ENCODE peak calls at places on chromosomes 2 and 18, in six cellular contexts. G is kidney epithelial cell, F is cardiac fibroblast, B is AG04449, P is left ventricle myocardium inferior, U is HepG2. L is an unnamed sample.

GRCh38 chr2:241645056-241645914 is 7.8 kb downstream of the ATG4B start:
- DNase-seq in G (no peak), F (no peak), B (no peak), P (no peak), U (peak), L (no peak)

GRCh38 chr18:3081558-3081957 is 68.6 kb upstream of the LPIN2 start:
- DNase-seq in G (no peak), F (no peak), B (no peak), P (no peak), U (no peak), L (no peak)

GRCh38 chr2:109400102-109400501 is 213.7 kb downstream of the SEPTIN10 start:
- DNase-seq in G (no peak), F (no peak), B (no peak), P (no peak), U (no peak), L (no peak)

GRCh38 chr2:185074156-185074555 is 475.8 kb downstream of the ZNF804A start:
- DNase-seq in G (no peak), F (no peak), B (no peak), P (no peak), U (no peak), L (no peak)

GRCh38 chr2:144479138-144479537 is 40.8 kb downstream of the ZEB2 start:
- DNase-seq in G (peak), F (peak), B (no peak), P (no peak), U (no peak), L (no peak)

GRCh38 chr2:104846182-104846954 is 7.5 kb upstream of the POU3F3 start:
- DNase-seq in G (no peak), F (no peak), B (no peak), P (no peak), U (no peak), L (no peak)

GRCh38 chr18:74389161-74389927 is 67.8 kb downstream of the DIPK1C start:
- DNase-seq in G (no peak), F (no peak), B (no peak), P (no peak), U (no peak), L (no peak)

GRCh38 chr2:85787981-85788340 is 34.2 kb downstream of the ATOH8 start:
- DNase-seq in G (no peak), F (no peak), B (no peak), P (no peak), U (no peak), L (no peak)

GRCh38 chr2:238854246-238854645 is 6.4 kb downstream of the TWIST2 start:
- DNase-seq in G (no peak), F (no peak), B (no peak), P (no peak), U (no peak), L (no peak)

GRCh38 chr18:35956226-35956625 is 16.3 kb upstream of the RMP24 start:
- DNase-seq in G (no peak), F (no peak), B (no peak), P (no peak), U (no peak), L (no peak)

GRCh38 chr2:88054300-88055048 is 1.1 kb downstream of the KRCC1 start:
- DNase-seq in G (no peak), F (peak), B (no peak), P (no peak), U (no peak), L (no peak)

GRCh38 chr18:75544496-75544895 is 117.0 kb upstream of the SMIM21 start:
- DNase-seq in G (no peak), F (peak), B (no peak), P (no peak), U (no peak), L (no peak)

GRCh38 chr2:216740557-216741222 is 45.3 kb upstream of the IGFBP5 start:
- DNase-seq in G (no peak), F (peak), B (no peak), P (no peak), U (peak), L (no peak)

GRCh38 chr2:74032909-74033261 is 48.2 kb downstream of the TET3 start:
- DNase-seq in G (no peak), F (no peak), B (no peak), P (no peak), U (no peak), L (no peak)
- H3K4me3 ChIP-seq in G (no peak), F (no peak), B (no peak), P (no peak), U (no peak), L (no peak)

DNA sequence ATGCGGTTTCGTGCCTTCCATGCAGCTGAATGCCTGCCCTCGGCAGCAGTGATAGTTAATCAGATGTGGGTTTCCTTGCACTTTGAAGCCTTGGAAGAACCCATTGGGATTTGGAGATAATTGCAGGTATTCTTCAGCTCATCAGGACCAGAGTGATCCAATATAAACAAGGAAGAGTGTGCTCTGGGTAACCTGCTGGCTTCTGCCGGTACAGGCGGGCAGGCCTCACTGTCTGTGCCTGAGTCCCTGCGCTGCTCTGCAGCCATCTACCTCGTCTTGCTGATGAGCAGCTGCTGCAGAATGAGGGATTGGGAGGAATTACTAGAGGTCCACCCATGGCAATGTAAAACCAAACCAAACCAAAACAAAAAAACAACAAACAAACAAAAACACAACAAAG is 141.0 kb downstream of the SH3BP4 start:
- DNase-seq in G (no peak), F (no peak), B (no peak), P (no peak), U (no peak), L (no peak)
- TF ChIP-seq CTCF in G (no peak), F (no peak), B (no peak), P (no peak), U (no peak), L (no peak)

GRCh38 chr2:218125095-218125494 is 733 bp upstream of the CXCR2 start:
- DNase-seq in G (no peak), F (peak), B (no peak), P (no peak), U (no peak), L (no peak)

GRCh38 chr2:218125626-218126080 is at the start of gene CXCR2:
- DNase-seq in G (no peak), F (no peak), B (no peak), P (peak), U (no peak), L (no peak)

GRCh38 chr2:218127929-218128455 is 2.2 kb downstream of the CXCR2 start:
- DNase-seq in G (no peak), F (no peak), B (no peak), P (no peak), U (no peak), L (no peak)

GRCh38 chr2:218128781-218129478 is 3.1 kb downstream of the CXCR2 start:
- DNase-seq in G (no peak), F (no peak), B (no peak), P (no peak), U (no peak), L (no peak)

DNA sequence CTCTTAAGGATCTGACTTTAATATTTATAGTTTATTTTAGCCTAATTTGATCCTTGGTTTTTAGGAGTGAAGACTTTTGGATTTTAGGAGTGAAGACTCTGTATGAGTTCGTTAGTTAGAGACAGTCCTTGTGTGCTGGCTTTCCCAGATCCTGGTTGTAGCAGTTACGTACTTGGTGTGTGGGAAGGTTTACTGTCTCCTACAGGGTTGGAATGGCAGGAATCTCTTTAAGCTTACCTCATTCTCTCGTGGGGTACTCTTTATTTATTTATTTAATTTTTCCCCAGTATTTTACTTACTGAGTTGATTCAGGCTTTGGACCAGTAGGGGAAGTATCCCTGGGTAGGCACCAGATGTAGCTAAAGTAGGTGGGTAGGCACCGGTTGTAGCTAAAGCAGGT is 1.8 kb upstream of the CXCR2 start:
- DNase-seq in G (no peak), F (no peak), B (no peak), P (no peak), U (no peak), L (no peak)
- H3K4me3 ChIP-seq in G (no peak), F (no peak), B (no peak), P (no peak), U (no peak), L (no peak)

GRCh38 chr2:42971947-42972736 is 179.8 kb upstream of the HAAO start:
- DNase-seq in G (no peak), F (no peak), B (no peak), P (no peak), U (peak), L (no peak)
- TF ChIP-seq CTCF in G (no peak), F (no peak), B (no peak), P (no peak), U (peak), L (no peak)

DNA sequence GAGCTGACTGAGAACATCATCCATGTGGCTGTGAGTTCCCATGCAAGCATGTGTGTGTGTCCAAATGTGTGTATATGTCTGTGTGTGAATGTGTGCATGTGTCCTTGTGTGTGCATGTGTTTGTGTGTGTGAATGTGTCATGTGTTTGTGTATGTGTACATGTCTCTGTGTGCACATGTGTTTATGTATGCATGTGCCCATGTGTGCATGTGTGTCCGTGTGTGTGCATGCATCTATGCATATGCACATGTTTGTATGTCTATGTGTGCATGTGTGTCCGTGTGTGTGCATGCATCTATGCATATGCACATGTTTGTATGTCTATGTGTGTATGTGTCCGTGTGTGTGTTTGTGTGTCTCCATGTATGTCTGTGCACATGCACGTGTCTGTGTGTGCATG is 99.7 kb downstream of the LBH start:
- DNase-seq in G (no peak), F (no peak), B (no peak), P (no peak), U (no peak), L (no peak)
- H3K4me3 ChIP-seq in G (no peak), F (no peak), B (no peak), P (no peak), U (no peak), L (no peak)

DNA sequence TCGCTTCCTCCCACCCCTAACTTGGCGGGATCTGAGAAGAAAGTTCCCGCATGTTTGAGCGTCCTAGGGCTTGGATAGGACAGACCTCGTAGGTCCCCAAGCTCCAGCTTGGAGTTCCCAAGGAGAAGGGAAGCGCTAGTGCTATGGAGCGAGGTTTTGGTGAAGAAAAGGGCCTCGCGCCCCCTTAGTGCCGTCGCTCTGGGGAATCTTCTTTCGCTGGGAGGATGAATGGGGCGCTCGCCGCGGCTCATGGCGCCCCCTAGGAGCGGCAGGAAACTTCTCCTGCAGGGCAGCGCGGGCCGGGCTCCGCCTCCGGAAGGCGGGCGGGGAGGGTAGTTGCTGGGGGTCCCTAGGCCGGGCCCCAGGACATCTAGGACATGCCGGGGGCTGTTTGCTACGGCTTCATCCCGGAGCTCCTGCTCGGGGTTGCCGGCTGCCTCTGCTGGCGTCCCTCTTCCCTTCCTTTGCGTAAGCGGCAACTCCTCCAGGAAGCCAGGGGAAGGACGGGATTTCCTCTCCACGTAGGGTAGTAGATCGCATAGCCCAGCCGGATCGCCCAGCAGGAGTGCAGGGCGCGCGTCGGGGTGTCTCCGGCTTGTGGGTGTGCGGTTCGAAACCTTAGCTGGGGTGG is 11.9 kb upstream of the SKOR2 start:
- DNase-seq in G (no peak), F (no peak), B (no peak), P (no peak), U (no peak), L (no peak)
- TF ChIP-seq CTCF in G (peak), F (peak), B (peak), P (no peak), U (no peak), L (peak)

L was measured in retinal pigment epithelial cell.